ENCODE peak calls at places on chromosomes 4 and X, in five cellular contexts. One of them, this sample, is unnamed.

GRCh38 chr4:110290511-110290910 is 92.1 kb upstream of the ELOVL6 start:
- DNase-seq in endothelial cell: no peak
- DNase-seq in GDM1: no peak
- DNase-seq in GM23248: no peak
- DNase-seq in upper lobe of left lung: no peak
- DNase-seq in this sample: no peak

GRCh38 chr4:108738307-108738706 is 24.5 kb downstream of the ETNPPL start:
- DNase-seq in endothelial cell: no peak
- DNase-seq in GDM1: no peak
- DNase-seq in GM23248: peak
- DNase-seq in upper lobe of left lung: no peak
- DNase-seq in this sample: no peak

GRCh38 chrX:40573763-40574162 is 7.0 kb upstream of the ATP6AP2 start:
- DNase-seq in endothelial cell: no peak
- DNase-seq in GDM1: no peak
- DNase-seq in GM23248: peak
- DNase-seq in upper lobe of left lung: no peak
- DNase-seq in this sample: no peak

GRCh38 chrX:78123190-78123589 is 16.3 kb downstream of the TAF9B start:
- DNase-seq in endothelial cell: no peak
- DNase-seq in GDM1: no peak
- DNase-seq in GM23248: peak
- DNase-seq in upper lobe of left lung: no peak
- DNase-seq in this sample: no peak

GRCh38 chr4:40956726-40957255 is 207.0 kb downstream of the NSUN7 start:
- DNase-seq in endothelial cell: no peak
- DNase-seq in GDM1: no peak
- DNase-seq in GM23248: peak
- DNase-seq in upper lobe of left lung: no peak
- DNase-seq in this sample: no peak

GRCh38 chr4:23728971-23729370 is 160.9 kb downstream of the PPARGC1A start:
- DNase-seq in endothelial cell: no peak
- DNase-seq in GDM1: no peak
- DNase-seq in GM23248: no peak
- DNase-seq in upper lobe of left lung: no peak
- DNase-seq in this sample: no peak

GRCh38 chr4:78362310-78362709 is 189.3 kb upstream of the ANXA3 start:
- DNase-seq in endothelial cell: no peak
- DNase-seq in GDM1: no peak
- DNase-seq in GM23248: no peak
- DNase-seq in upper lobe of left lung: no peak
- DNase-seq in this sample: no peak

GRCh38 chr4:136283973-136284372 is 1248.3 kb downstream of the PCDH18 start:
- DNase-seq in endothelial cell: no peak
- DNase-seq in GDM1: no peak
- DNase-seq in GM23248: no peak
- DNase-seq in upper lobe of left lung: no peak
- DNase-seq in this sample: no peak

GRCh38 chr4:14125375-14126129 is 498.0 kb upstream of the BOD1L1 start:
- DNase-seq in endothelial cell: no peak
- DNase-seq in GDM1: no peak
- DNase-seq in GM23248: no peak
- DNase-seq in upper lobe of left lung: no peak
- DNase-seq in this sample: no peak

GRCh38 chr4:57136281-57136680 is 26.1 kb upstream of the IGFBP7 start:
- DNase-seq in endothelial cell: no peak
- DNase-seq in GDM1: no peak
- DNase-seq in GM23248: peak
- DNase-seq in upper lobe of left lung: no peak
- DNase-seq in this sample: no peak

GRCh38 chr4:67019670-67020069 is 525.6 kb downstream of the CENPC start:
- DNase-seq in endothelial cell: no peak
- DNase-seq in GDM1: no peak
- DNase-seq in GM23248: no peak
- DNase-seq in upper lobe of left lung: no peak
- DNase-seq in this sample: no peak

GRCh38 chr4:54588404-54588803 is 69.4 kb upstream of the KIT start:
- DNase-seq in endothelial cell: no peak
- DNase-seq in GDM1: no peak
- DNase-seq in GM23248: no peak
- DNase-seq in upper lobe of left lung: no peak
- DNase-seq in this sample: no peak

GRCh38 chr4:85498068-85498733 is 23.3 kb downstream of the ARHGAP24 start:
- DNase-seq in endothelial cell: no peak
- DNase-seq in GDM1: peak
- DNase-seq in GM23248: peak
- DNase-seq in upper lobe of left lung: no peak
- DNase-seq in this sample: no peak

GRCh38 chrX:47221756-47222155 is 3.3 kb downstream of the CDK16 start:
- DNase-seq in endothelial cell: no peak
- DNase-seq in GDM1: no peak
- DNase-seq in GM23248: no peak
- DNase-seq in upper lobe of left lung: no peak
- DNase-seq in this sample: no peak

GRCh38 chrX:41302293-41302868 is 31.6 kb upstream of the DDX3X start:
- DNase-seq in endothelial cell: no peak
- DNase-seq in GDM1: no peak
- DNase-seq in GM23248: no peak
- DNase-seq in upper lobe of left lung: no peak
- DNase-seq in this sample: no peak

GRCh38 chr4:48270516-48270897 is 869 bp upstream of the TEC start:
- DNase-seq in endothelial cell: no peak
- DNase-seq in GDM1: no peak
- DNase-seq in GM23248: no peak
- DNase-seq in upper lobe of left lung: no peak
- DNase-seq in this sample: no peak

GRCh38 chr4:138452823-138453222 is 210.7 kb upstream of the SLC7A11 start:
- DNase-seq in endothelial cell: no peak
- DNase-seq in GDM1: no peak
- DNase-seq in GM23248: no peak
- DNase-seq in upper lobe of left lung: no peak
- DNase-seq in this sample: no peak

GRCh38 chr4:146508229-146508939 is 13.4 kb downstream of the SLC10A7 start:
- DNase-seq in endothelial cell: no peak
- DNase-seq in GDM1: no peak
- DNase-seq in GM23248: no peak
- DNase-seq in upper lobe of left lung: no peak
- DNase-seq in this sample: no peak

GRCh38 chrX:10048076-10048475 is 80.9 kb downstream of the CLDN34 start:
- DNase-seq in endothelial cell: peak
- DNase-seq in GDM1: no peak
- DNase-seq in GM23248: peak
- DNase-seq in upper lobe of left lung: no peak
- DNase-seq in this sample: no peak

GRCh38 chrX:3550160-3550765 is 163.2 kb downstream of the PRKX start:
- DNase-seq in endothelial cell: no peak
- DNase-seq in GDM1: no peak
- DNase-seq in GM23248: peak
- DNase-seq in upper lobe of left lung: no peak
- DNase-seq in this sample: no peak

GRCh38 chr4:182916483-182917181 is 554 bp downstream of the DCTD start:
- DNase-seq in endothelial cell: peak
- DNase-seq in GDM1: peak
- DNase-seq in GM23248: peak
- DNase-seq in upper lobe of left lung: no peak
- DNase-seq in this sample: peak

GRCh38 chr4:46844325-46844917 is 64.6 kb downstream of the COX7B2 start:
- DNase-seq in endothelial cell: peak
- DNase-seq in GDM1: no peak
- DNase-seq in GM23248: peak
- DNase-seq in upper lobe of left lung: no peak
- DNase-seq in this sample: peak

GRCh38 chrX:149539283-149540132 is 1.3 kb upstream of the EOLA1 start:
- DNase-seq in endothelial cell: peak
- DNase-seq in GDM1: peak
- DNase-seq in GM23248: peak
- DNase-seq in upper lobe of left lung: peak
- DNase-seq in this sample: peak

GRCh38 chr4:156946508-156947197 is 24.9 kb downstream of the PDGFC start:
- DNase-seq in endothelial cell: no peak
- DNase-seq in GDM1: no peak
- DNase-seq in GM23248: peak
- DNase-seq in upper lobe of left lung: no peak
- DNase-seq in this sample: no peak

GRCh38 chrX:21764043-21764442 is 6.1 kb upstream of the SMPX start:
- DNase-seq in endothelial cell: no peak
- DNase-seq in GDM1: no peak
- DNase-seq in GM23248: no peak
- DNase-seq in upper lobe of left lung: no peak
- DNase-seq in this sample: no peak

GRCh38 chrX:22533898-22534297 is 261.2 kb downstream of the CBLL2 start:
- DNase-seq in endothelial cell: no peak
- DNase-seq in GDM1: no peak
- DNase-seq in GM23248: no peak
- DNase-seq in upper lobe of left lung: no peak
- DNase-seq in this sample: no peak

This sample was measured in Peyer's patch.